ENCODE peak calls at places on chromosomes 13 and 19, in six cellular contexts. R is IMR-90, U is neuronal stem cell, X is trophoblast cell, F is H1, I is H9. L is an unnamed sample.

GRCh38 chr19:46350029-46350757 is 3.3 kb downstream of the PPP5C start:
- DNase-seq in R (no peak), U (no peak), X (no peak), F (no peak), I (no peak), L (no peak)

GRCh38 chr19:46731007-46731501 is 14.1 kb upstream of the PRKD2 start:
- DNase-seq in R (peak; percentile 94), U (no peak), X (peak; percentile 37), F (no peak), I (no peak), L (peak; percentile 92)

GRCh38 chr19:18733196-18733647 is 49.7 kb downstream of the CRTC1 start:
- DNase-seq in R (peak; percentile 93), U (no peak), X (no peak), F (no peak), I (no peak), L (peak; percentile 92)

GRCh38 chr13:73060251-73061160 is 1.7 kb downstream of the KLF5 start:
- DNase-seq in R (peak; percentile 82), U (peak; percentile 12), X (peak; percentile 85), F (no peak), I (no peak), L (peak; percentile 80)

GRCh38 chr19:571127-571974 is 1.0 kb upstream of the BSG start:
- DNase-seq in R (peak; percentile 35), U (peak; percentile 56), X (peak; percentile 87), F (no peak), I (peak; percentile 72), L (peak; percentile 81)

GRCh38 chr13:111577956-111578595 is 257.6 kb downstream of the TEX29 start:
- DNase-seq in R (no peak), U (no peak), X (no peak), F (no peak), I (no peak), L (no peak)

GRCh38 chr13:57624565-57625435 is 6.7 kb upstream of the PCDH17 start:
- DNase-seq in R (peak; percentile 41), U (peak; percentile 77), X (peak; percentile 78), F (no peak), I (peak; percentile 61), L (peak; percentile 79)

GRCh38 chr13:112983428-112984196 is 14.6 kb downstream of the MCF2L start:
- DNase-seq in R (no peak), U (no peak), X (peak; percentile 83), F (no peak), I (no peak), L (no peak)

GRCh38 chr19:7533281-7533819 is 2.2 kb upstream of the PNPLA6 start:
- DNase-seq in R (peak; percentile 28), U (no peak), X (peak; percentile 98), F (no peak), I (peak; percentile 71), L (peak; percentile 37)

GRCh38 chr13:101473458-101473857 is 21.0 kb downstream of the ITGBL1 start:
- DNase-seq in R (peak; percentile 91), U (no peak), X (no peak), F (no peak), I (no peak), L (peak; percentile 45)

GRCh38 chr19:2970201-2970838 is 7.0 kb upstream of the TLE6 start:
- DNase-seq in R (no peak), U (no peak), X (peak; percentile 99), F (no peak), I (no peak), L (peak; percentile 53)

GRCh38 chr13:33351324-33351723 is 65.8 kb upstream of the STARD13 start:
- DNase-seq in R (peak; percentile 64), U (no peak), X (no peak), F (no peak), I (no peak), L (peak; percentile 67)

GRCh38 chr13:63345835-63346234 is 1930.2 kb upstream of the PCDH20 start:
- DNase-seq in R (no peak), U (no peak), X (no peak), F (no peak), I (no peak), L (no peak)

GRCh38 chr13:75180805-75181455 is 301.0 kb downstream of the TBC1D4 start:
- DNase-seq in R (peak; percentile 50), U (no peak), X (peak; percentile 33), F (no peak), I (no peak), L (peak; percentile 18)

GRCh38 chr19:57263244-57263643 is 17.0 kb upstream of the ZNF460 start:
- DNase-seq in R (no peak), U (no peak), X (no peak), F (no peak), I (no peak), L (no peak)

GRCh38 chr19:13835791-13836723 is 40.8 kb downstream of the ZSWIM4 start:
- DNase-seq in R (no peak), U (no peak), X (peak; percentile 82), F (no peak), I (no peak), L (peak; percentile 84)

GRCh38 chr13:21175656-21176194 is 627 bp downstream of the SKA3 start:
- DNase-seq in R (peak; percentile 28), U (no peak), X (peak; percentile 53), F (no peak), I (no peak), L (no peak)

GRCh38 chr13:41658057-41658642 is 200.8 kb downstream of the RGCC start:
- DNase-seq in R (peak; percentile 93), U (no peak), X (no peak), F (no peak), I (no peak), L (peak; percentile 33)

GRCh38 chr13:27607125-27607524 is 13.2 kb downstream of the LNX2 start:
- DNase-seq in R (peak; percentile 90), U (no peak), X (peak; percentile 69), F (no peak), I (no peak), L (peak; percentile 87)

GRCh38 chr13:100323937-100324336 is 235.0 kb downstream of the PCCA start:
- DNase-seq in R (peak; percentile 8), U (no peak), X (no peak), F (no peak), I (no peak), L (no peak)

GRCh38 chr13:86757236-86757978 is 913.8 kb upstream of the SLITRK5 start:
- DNase-seq in R (no peak), U (no peak), X (no peak), F (peak; percentile 31), I (peak; percentile 67), L (no peak)

GRCh38 chr19:7554990-7555864 is 19.7 kb downstream of the PNPLA6 start:
- DNase-seq in R (no peak), U (no peak), X (peak; percentile 14), F (peak; percentile 73), I (peak; percentile 90), L (no peak)

GRCh38 chr13:111508164-111508870 is 187.9 kb downstream of the TEX29 start:
- DNase-seq in R (no peak), U (no peak), X (no peak), F (no peak), I (no peak), L (no peak)

GRCh38 chr19:39413269-39413902 is 917 bp downstream of the PLEKHG2 start:
- DNase-seq in R (peak; percentile 60), U (no peak), X (peak; percentile 50), F (no peak), I (no peak), L (peak; percentile 77)

GRCh38 chr19:13843104-13843921 is 33.6 kb upstream of the NANOS3 start:
- DNase-seq in R (peak; percentile 47), U (no peak), X (peak; percentile 53), F (no peak), I (peak; percentile 74), L (peak; percentile 86)

GRCh38 chr13:30968734-30969335 is 36.4 kb downstream of the TEX26 start:
- DNase-seq in R (peak; percentile 55), U (no peak), X (no peak), F (no peak), I (no peak), L (peak; percentile 64)

GRCh38 chr19:40144151-40144550 is 47.1 kb upstream of the MAP3K10 start:
- DNase-seq in R (no peak), U (no peak), X (no peak), F (no peak), I (no peak), L (no peak)

GRCh38 chr19:10338940-10339339 is 484 bp downstream of the ICAM3 start:
- DNase-seq in R (no peak), U (no peak), X (no peak), F (no peak), I (no peak), L (no peak)

GRCh38 chr19:36547001-36547732 is 19.1 kb upstream of the ZNF260 start:
- DNase-seq in R (peak; percentile 3), U (no peak), X (peak; percentile 53), F (no peak), I (no peak), L (peak; percentile 33)

DNA sequence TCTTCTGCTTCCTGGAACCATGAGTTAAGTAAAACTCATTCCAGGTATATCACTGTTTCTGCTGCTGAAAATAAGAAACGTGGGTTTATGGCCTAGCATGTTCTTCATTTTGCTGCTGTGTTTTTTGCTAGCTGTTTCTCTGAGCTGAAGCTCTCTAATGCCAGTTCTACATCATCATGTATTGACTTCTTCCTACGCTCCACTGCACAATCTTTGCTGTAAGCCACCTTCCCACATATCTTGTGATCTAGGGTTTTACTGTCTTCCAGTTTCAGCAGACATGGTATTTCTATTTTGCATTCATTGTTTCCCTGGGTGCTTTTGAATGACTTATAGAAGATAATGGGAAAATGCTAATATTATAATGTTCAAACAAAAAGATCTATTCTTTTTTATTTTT is 278.6 kb upstream of the GPC6 start:
- DNase-seq in R (no peak), U (no peak), X (no peak), F (no peak), I (no peak), L (no peak)
- H3K14ac ChIP-seq in R (no peak overlapping the region), U (no peak overlapping the region), X (no peak overlapping the region), F (no peak overlapping the region), I (no peak overlapping the region), L (no peak overlapping the region)

GRCh38 chr19:15116856-15117255 is 9.7 kb downstream of the SYDE1 start:
- DNase-seq in R (no peak), U (no peak), X (no peak), F (no peak), I (no peak), L (no peak)
- H3K14ac ChIP-seq in R (no peak overlapping the region), U (no peak overlapping the region), X (no peak overlapping the region), F (no peak overlapping the region), I (no peak overlapping the region), L (no peak overlapping the region)

GRCh38 chr13:91311491-91311890 is 36.0 kb upstream of the MIR17HG start:
- DNase-seq in R (no peak), U (no peak), X (no peak), F (no peak), I (no peak), L (no peak)
- H3K14ac ChIP-seq in R (no peak overlapping the region), U (no peak overlapping the region), X (no peak overlapping the region), F (no peak overlapping the region), I (no peak overlapping the region), L (no peak overlapping the region)

GRCh38 chr19:43594710-43595604 is 977 bp downstream of the IRGQ start:
- DNase-seq in R (peak; percentile 69), U (peak; percentile 53), X (peak; percentile 85), F (no peak), I (peak; percentile 84), L (peak; percentile 85)

GRCh38 chr19:43595605-43595998 is 332 bp downstream of the IRGQ start:
- DNase-seq in R (no peak), U (no peak), X (no peak), F (no peak), I (no peak), L (no peak)

GRCh38 chr19:43591904-43592772 is 3.8 kb downstream of the IRGQ start:
- DNase-seq in R (no peak), U (no peak), X (no peak), F (no peak), I (no peak), L (no peak)

GRCh38 chr19:43594081-43594697 is 1.7 kb downstream of the IRGQ start:
- DNase-seq in R (no peak), U (no peak), X (no peak), F (no peak), I (no peak), L (no peak)

GRCh38 chr19:43592800-43593350 is 3.1 kb downstream of the IRGQ start:
- DNase-seq in R (no peak), U (no peak), X (no peak), F (no peak), I (no peak), L (no peak)
- H3K14ac ChIP-seq in R (no peak overlapping the region), U (no peak overlapping the region), X (no peak overlapping the region), F (no peak overlapping the region), I (no peak overlapping the region), L (no peak overlapping the region)